ENCODE peak calls at places on chromosomes 13 and 19, in nine cellular contexts. N, C, R, K, W, E, M, D and O are unnamed samples.

GRCh38 chr19:49441210-49441959 is at the start of gene SLC17A7:
- DNase-seq in N (peak), C (peak), R (no peak), K (peak), W (peak), E (no peak), M (no peak), D (peak), O (no peak)

GRCh38 chr19:15161028-15161984 is 39.5 kb downstream of the NOTCH3 start:
- DNase-seq in N (no peak), C (peak), R (no peak), K (no peak), W (peak), E (peak), M (no peak), D (peak), O (no peak)

GRCh38 chr13:99353836-99354235 is 46.6 kb upstream of the GPR183 start:
- DNase-seq in N (no peak), C (no peak), R (no peak), K (no peak), W (no peak), E (peak), M (no peak), D (no peak), O (no peak)

GRCh38 chr19:14446336-14447036 is 13.4 kb downstream of the PKN1 start:
- DNase-seq in N (no peak), C (no peak), R (no peak), K (no peak), W (no peak), E (no peak), M (no peak), D (no peak), O (no peak)

GRCh38 chr13:113452942-113453901 is at the start of gene ADPRHL1:
- DNase-seq in N (peak), C (no peak), R (no peak), K (peak), W (peak), E (no peak), M (no peak), D (peak), O (no peak)

GRCh38 chr19:50982186-50982585 is 1.5 kb downstream of the KLK7 start:
- DNase-seq in N (no peak), C (no peak), R (no peak), K (no peak), W (no peak), E (no peak), M (no peak), D (no peak), O (no peak)

GRCh38 chr13:46860734-46861133 is 36.1 kb downstream of the HTR2A start:
- DNase-seq in N (no peak), C (no peak), R (no peak), K (no peak), W (no peak), E (no peak), M (no peak), D (no peak), O (no peak)

GRCh38 chr19:50639121-50640112 is at the start of gene SYT3:
- DNase-seq in N (peak), C (peak), R (no peak), K (peak), W (peak), E (peak), M (no peak), D (peak), O (no peak)

GRCh38 chr19:45677351-45678230 is 9.6 kb downstream of the GIPR start:
- DNase-seq in N (peak), C (peak), R (peak), K (peak), W (peak), E (peak), M (peak), D (peak), O (no peak)

GRCh38 chr19:38654478-38655079 is 7.1 kb downstream of the ACTN4 start:
- DNase-seq in N (no peak), C (no peak), R (no peak), K (no peak), W (no peak), E (peak), M (no peak), D (no peak), O (no peak)

GRCh38 chr19:12126707-12127106 is 13.4 kb downstream of the ZNF20 start:
- DNase-seq in N (no peak), C (no peak), R (no peak), K (peak), W (no peak), E (peak), M (no peak), D (no peak), O (no peak)
- TF ChIP-seq CTCF in N (peak), C (peak), R (peak), K (peak), W (peak), E (peak), M (peak), D (peak), O (peak)

GRCh38 chr13:110400786-110401533 is 93.9 kb downstream of the COL4A2 start:
- DNase-seq in N (no peak), C (no peak), R (no peak), K (no peak), W (no peak), E (peak), M (no peak), D (no peak), O (no peak)

GRCh38 chr13:110403315-110403714 is 96.2 kb downstream of the COL4A2 start:
- DNase-seq in N (no peak), C (no peak), R (no peak), K (no peak), W (no peak), E (peak), M (no peak), D (no peak), O (peak)

GRCh38 chr13:110403721-110404120 is 96.6 kb downstream of the COL4A2 start:
- DNase-seq in N (no peak), C (no peak), R (no peak), K (no peak), W (no peak), E (peak), M (no peak), D (no peak), O (no peak)

GRCh38 chr13:110404321-110404720 is 97.2 kb downstream of the COL4A2 start:
- DNase-seq in N (no peak), C (no peak), R (no peak), K (no peak), W (no peak), E (no peak), M (no peak), D (no peak), O (no peak)

DNA sequence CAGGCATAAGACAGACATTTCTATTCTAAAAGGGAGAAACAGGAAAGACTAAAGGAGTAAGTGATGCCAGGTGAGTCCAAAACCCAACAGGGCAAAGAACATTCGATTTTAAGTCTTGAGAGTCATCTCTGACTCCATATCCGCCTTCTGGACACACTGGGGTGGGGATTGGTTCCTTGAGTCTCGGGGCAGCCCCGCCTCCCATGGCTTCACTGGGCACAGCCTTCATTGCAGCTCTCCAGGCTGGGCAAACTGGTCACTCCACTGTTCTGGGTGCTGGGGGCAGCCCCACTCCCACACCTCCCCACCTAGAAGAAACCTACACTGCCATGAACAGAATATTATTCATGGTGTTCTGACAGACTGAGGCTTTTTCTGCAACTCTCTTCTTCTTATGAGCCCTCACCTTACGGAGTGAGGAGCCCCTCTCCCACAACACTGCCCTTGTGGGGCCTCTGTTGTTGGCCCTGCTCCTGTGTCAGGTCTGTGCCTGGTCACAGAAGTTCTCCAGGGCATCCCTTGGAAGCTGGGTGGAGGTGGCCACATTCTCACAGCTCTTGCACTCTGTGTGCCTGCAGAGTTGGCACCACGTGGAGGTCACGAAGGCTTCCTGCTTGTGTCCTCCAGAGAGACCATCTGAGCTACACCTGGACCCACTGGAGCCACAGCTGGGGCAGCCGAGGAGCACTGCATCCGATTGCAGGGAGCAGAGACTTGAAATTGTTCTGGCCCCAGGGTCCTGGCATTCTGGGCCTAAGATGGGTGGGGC is 95.4 kb downstream of the COL4A2 start:
- DNase-seq in N (no peak), C (no peak), R (no peak), K (no peak), W (no peak), E (no peak), M (no peak), D (no peak), O (no peak)
- H3K27ac ChIP-seq in N (peak), C (no peak), R (no peak), K (no peak), W (peak), E (peak), M (no peak), D (no peak), O (peak)

GRCh38 chr13:45333973-45334922 is 6.7 kb downstream of the TPT1 start:
- DNase-seq in N (no peak), C (peak), R (no peak), K (no peak), W (no peak), E (peak), M (no peak), D (no peak), O (no peak)
- H3K4me3 ChIP-seq in N (no peak), C (no peak), R (no peak), K (no peak), W (no peak), E (no peak), M (no peak), D (no peak), O (no peak)

GRCh38 chr19:41261474-41262190 is 2.5 kb upstream of the HNRNPUL1 start:
- DNase-seq in N (no peak), C (no peak), R (no peak), K (no peak), W (no peak), E (no peak), M (no peak), D (peak), O (no peak)
- TF ChIP-seq CTCF in N (no peak), C (no peak), R (no peak), K (no peak), W (no peak), E (no peak), M (no peak), D (no peak), O (no peak)

GRCh38 chr19:47644199-47644598 is 35.3 kb downstream of the BICRA start:
- DNase-seq in N (no peak), C (no peak), R (no peak), K (no peak), W (no peak), E (no peak), M (no peak), D (no peak), O (no peak)

GRCh38 chr19:47643281-47643680 is 34.3 kb downstream of the BICRA start:
- DNase-seq in N (no peak), C (no peak), R (no peak), K (no peak), W (no peak), E (no peak), M (no peak), D (no peak), O (no peak)

GRCh38 chr19:47641891-47642485 is 33.1 kb downstream of the BICRA start:
- DNase-seq in N (no peak), C (no peak), R (no peak), K (no peak), W (no peak), E (no peak), M (no peak), D (no peak), O (no peak)

GRCh38 chr19:47646924-47647323 is 38.0 kb downstream of the BICRA start:
- DNase-seq in N (no peak), C (no peak), R (no peak), K (no peak), W (no peak), E (no peak), M (no peak), D (no peak), O (no peak)

DNA sequence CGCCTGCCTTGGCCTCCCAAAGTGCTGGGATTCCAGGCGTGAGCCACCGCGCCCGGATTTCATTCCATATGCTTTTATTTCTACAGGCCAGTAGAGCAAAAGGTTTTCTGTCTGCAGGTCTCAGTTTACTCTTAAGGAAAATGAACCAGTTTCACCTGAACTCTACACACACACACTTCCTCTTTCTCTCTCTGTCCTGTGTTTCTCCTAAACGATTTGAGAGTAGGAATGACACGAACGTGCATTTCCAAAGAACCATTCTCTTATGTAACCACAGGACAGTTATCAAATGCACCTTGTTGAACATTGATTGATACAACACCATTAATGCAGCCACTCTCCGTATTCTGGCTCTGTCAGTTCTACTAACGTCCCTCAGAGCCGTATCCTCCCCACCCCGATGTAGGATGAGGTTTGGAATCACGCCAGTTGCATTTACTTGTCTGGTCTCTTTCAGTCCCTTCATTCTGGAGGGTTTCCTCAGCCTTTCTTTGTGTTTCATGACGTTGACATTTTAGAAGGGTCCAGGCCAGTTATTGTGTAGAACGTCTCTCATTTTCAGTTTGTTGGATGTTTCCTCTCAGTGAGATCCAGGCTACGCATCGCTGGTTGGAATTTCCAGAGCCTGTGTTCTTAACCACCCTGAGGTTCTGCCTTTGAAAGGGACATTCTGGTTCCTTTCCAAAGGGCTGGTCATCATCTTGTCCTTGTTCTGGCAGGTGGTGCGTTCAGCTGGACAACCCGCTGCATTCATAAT is 36.0 kb downstream of the BICRA start:
- DNase-seq in N (no peak), C (no peak), R (no peak), K (no peak), W (no peak), E (no peak), M (no peak), D (no peak), O (no peak)
- H3K27ac ChIP-seq in N (peak), C (no peak), R (no peak), K (peak), W (no peak), E (no peak), M (peak), D (no peak), O (no peak)

GRCh38 chr19:576768-577438 is 4.5 kb downstream of the BSG start:
- DNase-seq in N (no peak), C (no peak), R (no peak), K (no peak), W (peak), E (no peak), M (no peak), D (no peak), O (no peak)
- H3K4me3 ChIP-seq in N (peak), C (no peak), R (no peak), K (no peak), W (no peak), E (no peak), M (no peak), D (no peak), O (no peak)

GRCh38 chr13:30158774-30159445 is 148.4 kb downstream of the KATNAL1 start:
- DNase-seq in N (no peak), C (peak), R (no peak), K (no peak), W (no peak), E (peak), M (no peak), D (peak), O (peak)
- TF ChIP-seq CTCF in N (no peak), C (peak), R (peak), K (peak), W (no peak), E (peak), M (peak), D (no peak), O (peak)